ENCODE peak calls at places on chromosomes 16 and 17, in four cellular contexts. N is K562, J is GM12878, T is HepG2. V is an unnamed sample.

GRCh38 chr17:15231851-15232516 is 33.1 kb downstream of the PMP22 start:
- DNase-seq in T (no peak), N (no peak), J (no peak), V (no peak)

GRCh38 chr16:82630219-82630618 is 3.5 kb downstream of the CDH13 start:
- DNase-seq in J (no peak), T (no peak), N (no peak), V (no peak)

GRCh38 chr17:9911089-9911488 is 6.0 kb upstream of the RCVRN start:
- DNase-seq in N (no peak), J (no peak), T (no peak), V (no peak)

GRCh38 chr16:82987767-82988166 is 361.0 kb downstream of the CDH13 start:
- DNase-seq in J (no peak), N (no peak), T (no peak), V (no peak)

GRCh38 chr16:83779881-83780280 is 27.9 kb upstream of the HSBP1 start:
- DNase-seq in N (no peak), J (no peak), T (no peak), V (no peak)

GRCh38 chr16:2511128-2511785 is 2.5 kb upstream of the ATP6V0C start:
- DNase-seq in J (no peak), T (no peak), N (peak), V (no peak)

GRCh38 chr17:45787044-45787443 is 2.9 kb downstream of the CRHR1 start:
- DNase-seq in T (no peak), J (no peak), N (no peak), V (no peak)

GRCh38 chr17:66469890-66470289 is 167.5 kb downstream of the PRKCA start:
- DNase-seq in N (no peak), J (no peak), T (no peak), V (no peak)

GRCh38 chr16:89003831-89004208 is 26.8 kb upstream of the CBFA2T3 start:
- DNase-seq in N (peak), T (no peak), J (no peak), V (no peak)

GRCh38 chr17:27912989-27913388 is 19.8 kb upstream of the LYRM9 start:
- DNase-seq in T (no peak), N (no peak), J (no peak), V (no peak)

GRCh38 chr17:40303009-40303657 is 5.8 kb upstream of the RARA start:
- DNase-seq in T (peak), N (peak), J (no peak), V (peak)

GRCh38 chr16:74761665-74762064 is 13.0 kb downstream of the FA2H start:
- DNase-seq in N (no peak), T (no peak), J (no peak), V (no peak)

DNA sequence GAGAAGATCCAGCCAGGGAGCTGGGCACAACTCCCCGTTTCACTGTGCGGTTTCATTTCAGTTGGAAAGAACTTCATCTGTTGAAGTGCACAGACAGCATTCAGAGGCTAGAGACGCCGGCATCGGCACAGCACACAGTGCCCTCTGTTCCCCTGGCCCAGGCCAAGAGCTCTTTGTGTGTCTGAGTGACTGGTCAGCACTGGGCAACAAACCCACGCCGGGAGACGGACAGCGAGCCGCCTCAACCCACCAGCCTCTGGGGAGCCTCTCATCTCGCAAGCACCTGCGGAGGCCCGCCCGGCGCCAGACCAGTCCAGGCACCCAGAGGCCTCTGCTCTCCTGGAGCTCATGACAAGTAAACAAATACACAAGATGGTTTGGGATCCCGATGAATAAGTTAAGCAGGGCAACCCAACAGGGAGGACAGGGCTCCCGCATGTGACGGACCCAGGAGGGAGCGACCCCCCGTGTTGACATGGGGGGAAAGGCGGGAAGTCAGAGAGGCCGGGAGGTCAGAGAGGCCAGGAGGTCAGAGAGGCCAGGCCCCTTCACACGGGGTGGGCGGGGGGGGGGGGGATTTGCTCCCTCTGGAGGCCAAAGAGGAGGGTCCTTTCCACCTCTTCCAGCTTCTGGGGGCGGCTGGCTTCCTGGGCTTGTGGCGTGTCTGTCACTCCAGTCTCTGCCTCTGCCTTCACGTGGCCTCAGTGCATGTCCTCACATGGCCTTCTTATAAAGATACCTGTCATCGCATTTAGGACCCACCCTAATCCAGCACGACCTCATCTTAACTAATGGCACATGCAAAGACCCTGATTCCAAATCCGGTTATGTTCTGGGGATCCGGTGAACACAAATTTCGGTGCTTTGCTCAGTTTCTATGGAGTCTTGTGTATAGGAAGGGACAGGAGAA is 25.8 kb upstream of the KLHDC4 start:
- DNase-seq in J (no peak), N (no peak), T (no peak), V (no peak)
- TF ChIP-seq FOXK2 in J (no peak), N (no peak), T (no peak), V (no peak)

GRCh38 chr16:81421126-81421525 is 23.5 kb upstream of the CMIP start:
- DNase-seq in J (no peak), N (no peak), T (no peak), V (no peak)

GRCh38 chr16:81421536-81421935 is 23.1 kb upstream of the CMIP start:
- DNase-seq in T (no peak), N (no peak), J (no peak), V (no peak)

GRCh38 chr16:81429045-81429521 is 15.5 kb upstream of the CMIP start:
- DNase-seq in T (peak), J (no peak), N (no peak), V (peak)

GRCh38 chr16:81427245-81427644 is 17.4 kb upstream of the CMIP start:
- DNase-seq in T (no peak), J (no peak), N (no peak), V (no peak)

DNA sequence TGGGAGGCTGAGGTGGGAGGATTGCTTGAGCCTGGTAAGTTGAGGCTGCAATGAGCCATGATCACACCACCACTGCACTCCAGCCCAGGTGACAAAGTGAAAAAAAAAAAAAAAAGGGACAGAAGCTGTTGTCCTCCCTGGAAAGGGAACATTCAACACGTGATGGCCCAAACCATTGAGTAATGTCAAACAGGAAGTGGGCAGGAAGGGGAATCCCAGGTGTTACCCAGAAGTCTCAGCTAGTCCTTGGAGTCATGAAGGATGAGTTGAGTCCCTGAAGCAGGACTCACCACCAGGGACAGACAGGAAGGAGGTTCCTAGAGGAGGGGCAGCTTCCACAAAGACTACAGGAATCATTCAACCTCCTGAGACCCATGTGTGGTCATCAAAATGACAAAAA is 19.8 kb upstream of the CMIP start:
- DNase-seq in N (no peak), J (peak), T (no peak), V (no peak)
- TF ChIP-seq FOXK2 in N (no peak), J (no peak), T (no peak), V (no peak)

GRCh38 chr16:85978291-85978775 is 79.4 kb downstream of the IRF8 start:
- DNase-seq in T (no peak), N (no peak), J (no peak), V (no peak)
- TF ChIP-seq FOXK2 in T (no peak), N (no peak), J (no peak), V (no peak)

GRCh38 chr16:87556941-87557459 is 45.3 kb upstream of the JPH3 start:
- DNase-seq in T (no peak), J (no peak), N (no peak), V (no peak)
- TF ChIP-seq FOXK2 in T (no peak), J (no peak), N (no peak), V (no peak)

GRCh38 chr17:80486692-80487091 is 10.3 kb upstream of the NPTX1 start:
- DNase-seq in T (no peak), J (no peak), N (no peak), V (no peak)
- TF ChIP-seq FOXK2 in T (no peak), J (no peak), N (no peak), V (no peak)

GRCh38 chr16:58518083-58518979 is 3.0 kb downstream of the SETD6 start:
- DNase-seq in N (no peak), J (peak), T (no peak), V (no peak)

GRCh38 chr16:58515871-58516767 is 802 bp downstream of the SETD6 start:
- DNase-seq in N (peak), J (no peak), T (peak), V (peak)

GRCh38 chr16:58516768-58517107 is 1.4 kb downstream of the SETD6 start:
- DNase-seq in J (no peak), T (no peak), N (no peak), V (no peak)

GRCh38 chr16:58513874-58514273 is 1.4 kb upstream of the SETD6 start:
- DNase-seq in J (no peak), T (peak), N (no peak), V (no peak)

DNA sequence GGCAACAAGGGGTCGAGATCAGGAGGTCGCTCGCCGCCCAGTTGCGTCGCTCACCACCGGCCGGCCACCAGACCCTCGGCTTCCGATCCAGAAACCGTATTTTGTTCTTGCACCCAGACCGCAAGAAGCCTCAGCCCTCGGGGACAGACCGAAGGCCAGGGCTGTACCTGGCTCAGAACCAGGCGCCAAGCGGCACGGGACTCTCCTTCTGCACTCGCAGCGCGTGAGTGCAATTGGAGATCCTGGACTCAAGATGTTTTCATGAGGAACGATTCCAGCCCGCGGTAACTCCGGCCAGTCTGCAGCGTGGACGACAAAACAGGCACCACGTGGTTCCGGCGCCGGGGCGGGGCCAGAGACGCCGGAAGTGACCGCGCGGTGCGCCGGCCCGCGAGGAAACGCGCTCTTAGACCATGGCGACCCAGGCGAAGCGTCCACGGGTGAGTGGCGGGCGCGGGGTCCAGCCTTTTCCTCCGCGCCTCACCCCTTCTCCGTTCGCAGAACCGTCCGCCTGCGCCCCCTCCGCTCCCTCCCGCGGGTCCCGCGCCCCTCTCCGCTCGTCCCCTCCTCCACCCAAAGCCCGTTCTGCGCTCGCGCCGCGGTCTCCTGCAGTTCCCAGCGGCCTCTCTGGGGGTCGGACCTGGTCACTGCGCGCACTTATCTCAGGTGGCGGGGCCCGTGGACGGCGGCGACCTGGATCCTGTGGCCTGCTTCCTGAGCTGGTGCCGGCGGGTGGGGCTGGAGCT is at the start of gene SETD6:
- DNase-seq in N (peak), J (no peak), T (peak), V (peak)
- TF ChIP-seq FOXK2 in N (peak), J (peak), T (peak), V (no peak)

DNA sequence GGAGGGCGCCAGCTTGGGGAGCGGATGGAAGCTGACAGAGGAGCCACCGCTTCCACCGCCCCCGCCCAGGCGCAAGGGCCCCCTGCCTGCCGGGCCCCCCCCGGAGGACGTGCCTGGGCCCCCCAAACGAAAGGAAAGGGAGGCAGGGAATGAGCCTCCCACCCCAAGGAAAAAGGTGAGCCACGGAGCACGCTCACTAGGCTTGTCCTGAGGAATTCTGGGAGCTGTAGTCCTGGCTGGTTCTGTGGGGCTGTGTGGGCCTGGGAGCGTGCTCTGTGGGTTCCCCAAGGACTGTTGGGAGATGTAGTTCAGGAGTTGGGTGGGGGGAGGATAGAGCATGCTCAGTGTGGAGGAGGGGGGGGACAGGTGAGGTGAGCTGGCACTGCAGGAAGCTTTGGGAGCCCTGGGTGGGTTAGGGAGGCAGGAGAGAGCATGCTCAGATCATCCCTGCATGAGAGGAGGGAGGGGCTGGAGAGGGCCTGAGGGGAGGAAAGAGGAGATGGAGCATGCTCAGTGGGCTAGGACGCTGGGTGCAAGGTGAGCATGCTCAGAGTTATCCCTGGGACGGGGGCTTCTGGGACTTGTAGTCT is 4.5 kb downstream of the FBXL19 start:
- DNase-seq in J (peak), N (peak), T (peak), V (peak)
- TF ChIP-seq FOXK2 in J (no peak), N (no peak), T (no peak), V (no peak)

GRCh38 chr17:17127156-17127555 is 79.0 kb downstream of the PLD6 start:
- DNase-seq in J (no peak), N (no peak), T (no peak), V (no peak)
- TF ChIP-seq FOXK2 in J (no peak), N (no peak), T (no peak), V (no peak)

GRCh38 chr17:61568219-61569072 is 22.6 kb downstream of the NACA2 start:
- DNase-seq in T (peak), N (no peak), J (no peak), V (no peak)
- TF ChIP-seq FOXK2 in T (peak), N (no peak), J (no peak), V (no peak)

GRCh38 chr16:66346221-66346620 is 20.3 kb upstream of the CDH5 start:
- DNase-seq in J (no peak), N (no peak), T (no peak), V (no peak)

GRCh38 chr16:66344533-66345145 is 21.9 kb upstream of the CDH5 start:
- DNase-seq in N (peak), J (no peak), T (peak), V (no peak)

GRCh38 chr16:66337434-66338188 is 28.9 kb upstream of the CDH5 start:
- DNase-seq in J (no peak), T (no peak), N (no peak), V (no peak)

DNA sequence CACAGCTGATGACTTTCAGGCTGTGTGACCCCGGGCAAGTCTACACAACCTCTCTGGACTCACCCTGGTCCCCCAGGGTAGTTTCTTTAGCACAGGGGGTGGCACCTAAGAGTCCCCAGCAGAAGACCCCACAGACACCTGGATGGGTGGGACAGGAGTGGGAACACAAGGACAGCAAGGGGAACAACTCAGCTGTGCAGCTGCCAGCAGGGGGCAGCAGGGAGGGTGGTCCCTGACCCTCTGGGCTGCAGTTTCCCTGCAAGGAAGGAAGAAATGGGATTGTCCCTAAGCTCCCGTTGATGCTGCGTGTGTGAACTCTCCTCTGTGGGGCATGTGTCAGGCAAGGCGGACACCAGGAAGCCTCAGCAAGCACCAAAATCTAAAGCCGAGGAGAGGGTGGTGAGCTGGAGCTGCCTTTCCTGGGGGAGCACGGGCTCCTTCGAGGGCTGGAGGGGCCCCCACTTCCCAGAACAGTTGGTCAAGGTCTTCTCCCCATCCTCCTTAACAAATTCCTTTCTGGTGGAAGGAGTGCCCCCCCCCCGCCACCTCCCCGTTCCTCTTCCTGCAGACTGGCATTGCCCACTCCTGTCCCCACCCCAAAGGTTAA is 24.1 kb upstream of the CDH5 start:
- DNase-seq in T (peak), J (no peak), N (peak), V (peak)
- TF ChIP-seq FOXK2 in T (no peak), J (no peak), N (no peak), V (no peak)